ENCODE peak calls at places on chromosomes 2 and 18, in nine cellular contexts. D is neural progenitor cell; G is left ventricle myocardium inferior; J is heart left ventricle; M is CD8-positive, alpha-beta memory T cell; H is esophagus squamous epithelium; P is OCI-LY7; X is heart right ventricle; S is CD8-positive, alpha-beta T cell. E is an unnamed sample.

GRCh38 chr2:99565227-99565626 is 75.4 kb upstream of the REV1 start:
- DNase-seq in D (no peak), M (no peak), G (no peak), P (no peak), X (no peak), H (no peak), J (no peak), S (no peak), E (no peak)

GRCh38 chr2:241207151-241207550 is 18.7 kb downstream of the ANO7 start:
- DNase-seq in J (no peak), X (no peak), S (no peak), M (no peak), G (no peak), P (no peak), H (no peak), D (no peak), E (no peak)

GRCh38 chr2:47271054-47272000 is 116.2 kb upstream of the STPG4 start:
- DNase-seq in J (no peak), G (no peak), M (no peak), S (no peak), P (peak; percentile 19), X (no peak), D (no peak), H (no peak), E (no peak)

GRCh38 chr2:11437602-11438001 is 28.4 kb downstream of the E2F6 start:
- DNase-seq in D (no peak), H (no peak), M (no peak), S (no peak), X (no peak), G (no peak), P (no peak), J (no peak), E (no peak)

GRCh38 chr18:23867011-23867410 is 147.5 kb upstream of the TTC39C start:
- DNase-seq in J (no peak), H (no peak), D (no peak), S (peak; percentile 23), P (peak; percentile 60), X (no peak), M (peak; percentile 20), G (no peak), E (no peak)

GRCh38 chr18:46393230-46393629 is 263.8 kb downstream of the LOXHD1 start:
- DNase-seq in H (no peak), M (no peak), S (no peak), J (no peak), D (peak; percentile 66), P (peak; percentile 2), G (no peak), X (no peak), E (no peak)

GRCh38 chr2:96631804-96632435 is 6.2 kb downstream of the KANSL3 start:
- DNase-seq in D (no peak), P (no peak), J (no peak), M (no peak), H (no peak), G (no peak), X (no peak), S (no peak), E (no peak)

GRCh38 chr2:227163445-227163997 is 484 bp downstream of the COL4A4 start:
- DNase-seq in S (no peak), M (no peak), J (peak; percentile 46), G (no peak), X (no peak), H (no peak), D (peak; percentile 19), P (peak; percentile 24), E (no peak)

GRCh38 chr2:85503611-85504433 is 35.1 kb upstream of the MAT2A start:
- DNase-seq in H (no peak), P (no peak), D (no peak), M (no peak), S (no peak), J (no peak), G (no peak), X (no peak), E (no peak)

GRCh38 chr2:50951416-50951815 is 80.5 kb downstream of the NRXN1 start:
- DNase-seq in G (no peak), X (no peak), S (no peak), H (no peak), J (no peak), P (no peak), D (no peak), M (no peak), E (no peak)

GRCh38 chr2:100667801-100668200 is 105.0 kb downstream of the PDCL3 start:
- DNase-seq in G (no peak), H (no peak), S (no peak), D (no peak), P (no peak), J (no peak), M (no peak), X (no peak), E (no peak)

GRCh38 chr2:240820607-240821428 is 799 bp upstream of the KIF1A start:
- DNase-seq in M (no peak), X (no peak), S (no peak), J (peak; percentile 21), P (no peak), D (peak; percentile 75), G (peak; percentile 9), H (no peak), E (no peak)

GRCh38 chr2:17195016-17195415 is 323.2 kb downstream of the RAD51AP2 start:
- DNase-seq in S (no peak), H (no peak), J (no peak), P (no peak), M (no peak), X (no peak), G (no peak), D (no peak), E (no peak)

GRCh38 chr2:239372835-239373234 is 28.0 kb downstream of the HDAC4 start:
- DNase-seq in X (no peak), D (no peak), G (peak; percentile 5), M (no peak), H (no peak), J (no peak), P (no peak), S (no peak), E (peak; percentile 17)

GRCh38 chr2:155600296-155600695 is 732.2 kb downstream of the NR4A2 start:
- DNase-seq in S (no peak), J (no peak), D (no peak), X (no peak), G (no peak), M (no peak), P (no peak), H (no peak), E (no peak)

GRCh38 chr2:100262555-100263320 is 59.6 kb downstream of the LONRF2 start:
- DNase-seq in H (no peak), P (peak; percentile 66), G (peak; percentile 69), J (peak; percentile 61), D (peak; percentile 68), M (peak; percentile 29), X (peak; percentile 65), S (peak; percentile 49), E (peak; percentile 71)

GRCh38 chr2:218394298-218395089 is 5.2 kb upstream of the CTDSP1 start:
- DNase-seq in M (no peak), G (no peak), J (peak; percentile 40), P (no peak), D (no peak), X (no peak), S (no peak), H (no peak), E (peak; percentile 64)

GRCh38 chr2:174949988-174950687 is 55.0 kb downstream of the CHN1 start:
- DNase-seq in M (no peak), J (no peak), G (no peak), P (no peak), S (no peak), X (no peak), H (no peak), D (no peak), E (no peak)

GRCh38 chr2:20627712-20628380 is 23.1 kb downstream of the HS1BP3 start:
- DNase-seq in H (no peak), X (no peak), D (no peak), G (peak; percentile 8), J (peak; percentile 6), P (no peak), S (no peak), M (no peak), E (peak; percentile 10)
- H3K4me1 ChIP-seq in H (peaks cover 53% of the 10 kb centered on the region), X (peaks cover 48% of the 10 kb centered on the region), D (no peaks in the 10 kb centered on the region), G (peaks cover 54% of the 10 kb centered on the region), J (peaks cover 50% of the 10 kb centered on the region), P (peaks cover 8% of the 10 kb centered on the region), S (no peaks in the 10 kb centered on the region), M (no peaks in the 10 kb centered on the region), E (no peaks in the 10 kb centered on the region)

GRCh38 chr18:54215069-54215468 is 9.4 kb downstream of the MBD2 start:
- DNase-seq in M (no peak), H (no peak), S (no peak), J (no peak), P (no peak), D (no peak), G (no peak), X (no peak), E (no peak)
- H3K27ac ChIP-seq in M (no peak overlapping the region), H (no peak overlapping the region), S (no peak overlapping the region), J (no peak overlapping the region), P (peak overlapping the region; percentile 99), D (no peak overlapping the region), G (no peak overlapping the region), X (no peak overlapping the region), E (no peak overlapping the region)

DNA sequence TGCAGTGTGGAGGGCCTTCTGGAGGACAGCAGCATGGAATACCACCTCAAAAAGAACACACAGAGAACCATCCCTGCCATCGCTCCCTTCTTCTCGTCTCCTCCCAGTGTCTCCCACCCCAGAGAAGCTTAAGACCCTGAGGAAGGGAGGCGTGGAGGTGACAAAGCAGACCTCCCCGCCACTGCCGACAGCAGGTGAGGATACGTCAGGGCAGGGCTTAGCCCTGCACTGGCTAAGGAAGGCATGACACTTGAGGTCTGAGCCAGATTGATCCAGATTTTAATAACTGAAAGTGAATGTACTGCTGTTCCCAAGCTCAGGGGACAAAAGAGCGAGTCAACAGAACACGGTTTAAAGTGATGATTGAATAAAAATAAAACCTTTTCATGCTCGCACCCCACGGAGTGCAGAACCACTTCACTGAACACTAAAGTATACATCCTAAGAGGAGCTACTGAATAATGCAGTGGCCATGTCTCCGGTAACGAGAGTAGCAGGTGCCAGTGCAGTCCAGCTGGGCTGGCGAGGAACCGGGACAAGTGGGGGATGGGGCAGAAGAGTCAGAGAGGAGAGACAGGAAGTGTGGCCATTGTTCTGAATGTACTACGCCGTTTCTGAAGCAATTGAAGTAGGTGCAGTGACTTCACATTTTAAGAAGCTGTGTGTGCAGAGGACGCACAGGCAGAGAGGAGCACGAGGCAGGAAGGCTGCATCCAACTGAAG is 391.0 kb downstream of the CDH2 start:
- DNase-seq in M (no peak), S (no peak), P (no peak), G (no peak), D (no peak), H (no peak), J (no peak), X (no peak), E (no peak)
- H3K4me1 ChIP-seq in M (no peaks in the 10 kb centered on the region), S (no peaks in the 10 kb centered on the region), P (no peaks in the 10 kb centered on the region), G (no peaks in the 10 kb centered on the region), D (peaks cover 18% of the 10 kb centered on the region), H (peaks cover 11% of the 10 kb centered on the region), J (no peaks in the 10 kb centered on the region), X (no peaks in the 10 kb centered on the region), E (no peaks in the 10 kb centered on the region)

DNA sequence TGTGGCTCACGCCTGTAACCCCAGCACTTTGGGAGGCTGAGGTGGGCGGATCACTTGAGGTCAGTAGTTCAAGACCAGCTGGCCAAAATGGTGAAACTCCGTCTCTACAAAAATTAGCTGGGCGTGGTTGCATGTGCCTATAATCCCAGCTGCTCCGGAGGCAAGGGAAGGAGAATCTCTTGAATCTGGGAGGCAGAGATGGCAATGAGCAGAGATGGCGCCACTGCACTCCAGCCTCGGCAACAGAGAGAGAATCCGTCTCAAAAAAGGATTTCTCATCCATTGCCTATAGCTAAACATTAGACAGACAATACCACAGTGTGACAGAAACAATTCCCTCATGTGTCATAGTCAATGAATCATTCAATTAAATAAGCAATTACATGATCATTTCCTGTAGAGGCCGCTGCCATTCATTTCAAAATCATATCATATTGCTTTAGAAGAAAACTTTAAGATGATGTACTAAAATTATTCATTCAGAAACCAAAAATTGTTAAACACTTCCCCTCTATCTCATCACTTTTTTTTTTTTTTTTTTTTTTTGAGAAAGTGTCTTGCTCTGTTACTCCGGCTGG is 69.5 kb upstream of the TGIF1 start:
- DNase-seq in P (no peak), D (no peak), S (no peak), M (no peak), J (no peak), X (no peak), G (no peak), H (no peak), E (no peak)
- H3K27ac ChIP-seq in P (no peak overlapping the region), D (no peak overlapping the region), S (no peak overlapping the region), M (no peak overlapping the region), J (no peak overlapping the region), X (no peak overlapping the region), G (no peak overlapping the region), H (no peak overlapping the region), E (no peak overlapping the region)